ENCODE peak calls at places on chromosome 3, in ten cellular contexts. One of them, this sample, is unnamed. For H3K27me3 and H3K4me1, the result is how much of the 10 kb centered on the place peaks cover.

GRCh38 chr3:7407107-7407506 is 546.2 kb downstream of the GRM7 start:
- DNase-seq in lower lobe of right lung: no peak
- DNase-seq in tibial nerve: no peak
- DNase-seq in SJSA1: no peak
- DNase-seq in ovary: no peak
- DNase-seq in gastrocnemius medialis: no peak
- DNase-seq in Peyer's patch: no peak
- DNase-seq in right atrium auricular region: no peak
- DNase-seq in PC-3: no peak
- DNase-seq in effector memory CD4-positive, alpha-beta T cell: no peak
- DNase-seq in this sample: no peak

GRCh38 chr3:57164217-57164605 is 942 bp downstream of the IL17RD start:
- DNase-seq in lower lobe of right lung: peak
- DNase-seq in PC-3: no peak
- DNase-seq in ovary: peak
- DNase-seq in right atrium auricular region: peak
- DNase-seq in gastrocnemius medialis: no peak
- DNase-seq in SJSA1: no peak
- DNase-seq in Peyer's patch: no peak
- DNase-seq in effector memory CD4-positive, alpha-beta T cell: no peak
- DNase-seq in tibial nerve: no peak
- DNase-seq in this sample: no peak

GRCh38 chr3:138862924-138863775 is 28.4 kb upstream of the PIK3CB start:
- DNase-seq in effector memory CD4-positive, alpha-beta T cell: no peak
- DNase-seq in right atrium auricular region: no peak
- DNase-seq in tibial nerve: no peak
- DNase-seq in Peyer's patch: peak
- DNase-seq in PC-3: peak
- DNase-seq in lower lobe of right lung: no peak
- DNase-seq in ovary: peak
- DNase-seq in SJSA1: peak
- DNase-seq in gastrocnemius medialis: no peak
- DNase-seq in this sample: peak

GRCh38 chr3:52056521-52056967 is at the start of gene DUSP7:
- DNase-seq in PC-3: peak
- DNase-seq in tibial nerve: peak
- DNase-seq in gastrocnemius medialis: peak
- DNase-seq in right atrium auricular region: peak
- DNase-seq in SJSA1: peak
- DNase-seq in lower lobe of right lung: peak
- DNase-seq in effector memory CD4-positive, alpha-beta T cell: peak
- DNase-seq in ovary: peak
- DNase-seq in Peyer's patch: peak
- DNase-seq in this sample: peak

GRCh38 chr3:58581328-58582091 is 4.3 kb upstream of the FAM107A start:
- DNase-seq in ovary: no peak
- DNase-seq in SJSA1: no peak
- DNase-seq in lower lobe of right lung: no peak
- DNase-seq in Peyer's patch: no peak
- DNase-seq in effector memory CD4-positive, alpha-beta T cell: no peak
- DNase-seq in tibial nerve: no peak
- DNase-seq in PC-3: no peak
- DNase-seq in right atrium auricular region: no peak
- DNase-seq in gastrocnemius medialis: no peak
- DNase-seq in this sample: no peak

GRCh38 chr3:34263014-34263714 is 464.7 kb downstream of the PDCD6IP start:
- DNase-seq in Peyer's patch: no peak
- DNase-seq in gastrocnemius medialis: no peak
- DNase-seq in lower lobe of right lung: no peak
- DNase-seq in PC-3: no peak
- DNase-seq in SJSA1: no peak
- DNase-seq in effector memory CD4-positive, alpha-beta T cell: no peak
- DNase-seq in tibial nerve: no peak
- DNase-seq in right atrium auricular region: no peak
- DNase-seq in ovary: no peak
- DNase-seq in this sample: no peak

GRCh38 chr3:45035441-45036301 is 9.6 kb downstream of the CLEC3B start:
- DNase-seq in SJSA1: no peak
- DNase-seq in Peyer's patch: no peak
- DNase-seq in gastrocnemius medialis: no peak
- DNase-seq in PC-3: no peak
- DNase-seq in effector memory CD4-positive, alpha-beta T cell: no peak
- DNase-seq in tibial nerve: no peak
- DNase-seq in right atrium auricular region: no peak
- DNase-seq in ovary: peak
- DNase-seq in lower lobe of right lung: peak
- DNase-seq in this sample: no peak

GRCh38 chr3:82671466-82671865 is 910.0 kb upstream of the GBE1 start:
- DNase-seq in SJSA1: no peak
- DNase-seq in gastrocnemius medialis: no peak
- DNase-seq in right atrium auricular region: no peak
- DNase-seq in PC-3: no peak
- DNase-seq in tibial nerve: no peak
- DNase-seq in lower lobe of right lung: no peak
- DNase-seq in ovary: no peak
- DNase-seq in effector memory CD4-positive, alpha-beta T cell: no peak
- DNase-seq in Peyer's patch: no peak
- DNase-seq in this sample: no peak

GRCh38 chr3:152404976-152405375 is 136.2 kb downstream of the MBNL1 start:
- DNase-seq in PC-3: no peak
- DNase-seq in tibial nerve: no peak
- DNase-seq in SJSA1: no peak
- DNase-seq in ovary: no peak
- DNase-seq in Peyer's patch: no peak
- DNase-seq in gastrocnemius medialis: no peak
- DNase-seq in lower lobe of right lung: no peak
- DNase-seq in right atrium auricular region: no peak
- DNase-seq in effector memory CD4-positive, alpha-beta T cell: no peak
- DNase-seq in this sample: no peak
- H3K27me3 ChIP-seq in PC-3: under half
- H3K27me3 ChIP-seq in tibial nerve: under half
- H3K27me3 ChIP-seq in SJSA1: under half
- H3K27me3 ChIP-seq in ovary: under half
- H3K27me3 ChIP-seq in Peyer's patch: under half
- H3K27me3 ChIP-seq in gastrocnemius medialis: under half
- H3K27me3 ChIP-seq in lower lobe of right lung: under half
- H3K27me3 ChIP-seq in right atrium auricular region: under half
- H3K27me3 ChIP-seq in effector memory CD4-positive, alpha-beta T cell: under half
- H3K27me3 ChIP-seq in this sample: under half

DNA sequence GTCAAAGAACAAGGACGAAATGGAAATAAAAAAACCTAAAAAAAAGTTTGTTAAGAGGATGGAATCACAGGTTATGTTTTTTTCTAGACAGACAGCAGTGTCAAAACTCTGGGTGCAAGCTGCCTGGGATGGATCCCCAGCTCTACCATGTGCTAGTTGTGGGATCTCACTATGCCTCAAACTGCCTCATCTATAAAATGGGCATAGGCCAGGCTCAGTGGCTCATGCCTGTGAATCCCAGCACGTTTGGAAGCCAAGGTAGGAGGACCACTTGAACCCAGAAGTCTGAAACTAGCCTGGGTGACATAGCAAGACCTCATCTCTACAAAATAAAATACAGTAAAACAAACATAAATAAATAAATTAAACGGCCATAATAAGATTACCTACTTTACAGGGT is 4.6 kb downstream of the PLD1 start:
- DNase-seq in tibial nerve: no peak
- DNase-seq in SJSA1: no peak
- DNase-seq in right atrium auricular region: no peak
- DNase-seq in effector memory CD4-positive, alpha-beta T cell: no peak
- DNase-seq in PC-3: no peak
- DNase-seq in lower lobe of right lung: no peak
- DNase-seq in Peyer's patch: no peak
- DNase-seq in gastrocnemius medialis: no peak
- DNase-seq in ovary: no peak
- DNase-seq in this sample: no peak
- H3K4me1 ChIP-seq in tibial nerve: under half
- H3K4me1 ChIP-seq in SJSA1: half or more
- H3K4me1 ChIP-seq in right atrium auricular region: under half
- H3K4me1 ChIP-seq in effector memory CD4-positive, alpha-beta T cell: under half
- H3K4me1 ChIP-seq in PC-3: half or more
- H3K4me1 ChIP-seq in lower lobe of right lung: half or more
- H3K4me1 ChIP-seq in Peyer's patch: under half
- H3K4me1 ChIP-seq in gastrocnemius medialis: under half
- H3K4me1 ChIP-seq in ovary: under half
- H3K4me1 ChIP-seq in this sample: under half

DNA sequence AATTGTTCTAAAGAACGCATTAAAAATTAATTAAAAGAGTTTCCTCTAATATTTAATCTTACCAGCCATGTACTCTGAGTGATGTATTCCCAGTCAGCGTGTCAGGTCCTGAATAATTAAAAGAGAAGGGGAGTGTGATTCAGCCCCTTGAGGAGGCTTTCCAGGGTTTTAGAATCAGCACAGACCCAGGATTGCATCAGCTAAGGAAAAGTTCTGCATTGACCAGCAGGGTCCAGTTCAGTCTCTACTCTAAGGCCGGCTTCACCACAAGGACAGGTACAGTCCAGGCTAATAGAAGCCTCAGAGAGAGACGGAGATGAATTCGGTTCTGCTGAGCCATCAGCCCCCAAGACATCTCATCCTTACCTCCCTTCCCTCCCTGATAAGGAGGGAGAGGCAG is 499.5 kb upstream of the PROK2 start:
- DNase-seq in PC-3: no peak
- DNase-seq in SJSA1: no peak
- DNase-seq in ovary: no peak
- DNase-seq in gastrocnemius medialis: no peak
- DNase-seq in tibial nerve: no peak
- DNase-seq in effector memory CD4-positive, alpha-beta T cell: no peak
- DNase-seq in lower lobe of right lung: no peak
- DNase-seq in right atrium auricular region: no peak
- DNase-seq in Peyer's patch: no peak
- DNase-seq in this sample: no peak
- H3K27me3 ChIP-seq in PC-3: half or more
- H3K27me3 ChIP-seq in SJSA1: under half
- H3K27me3 ChIP-seq in ovary: under half
- H3K27me3 ChIP-seq in gastrocnemius medialis: under half
- H3K27me3 ChIP-seq in tibial nerve: under half
- H3K27me3 ChIP-seq in effector memory CD4-positive, alpha-beta T cell: under half
- H3K27me3 ChIP-seq in lower lobe of right lung: under half
- H3K27me3 ChIP-seq in right atrium auricular region: under half
- H3K27me3 ChIP-seq in Peyer's patch: under half
- H3K27me3 ChIP-seq in this sample: under half

GRCh38 chr3:98982336-98982735 is 80.8 kb upstream of the DCBLD2 start:
- DNase-seq in right atrium auricular region: no peak
- DNase-seq in lower lobe of right lung: no peak
- DNase-seq in tibial nerve: no peak
- DNase-seq in Peyer's patch: no peak
- DNase-seq in SJSA1: no peak
- DNase-seq in ovary: no peak
- DNase-seq in PC-3: peak
- DNase-seq in effector memory CD4-positive, alpha-beta T cell: no peak
- DNase-seq in gastrocnemius medialis: no peak
- DNase-seq in this sample: peak
- H3K4me1 ChIP-seq in right atrium auricular region: under half
- H3K4me1 ChIP-seq in lower lobe of right lung: under half
- H3K4me1 ChIP-seq in tibial nerve: under half
- H3K4me1 ChIP-seq in Peyer's patch: under half
- H3K4me1 ChIP-seq in SJSA1: under half
- H3K4me1 ChIP-seq in ovary: under half
- H3K4me1 ChIP-seq in PC-3: half or more
- H3K4me1 ChIP-seq in effector memory CD4-positive, alpha-beta T cell: under half
- H3K4me1 ChIP-seq in gastrocnemius medialis: under half
- H3K4me1 ChIP-seq in this sample: under half

GRCh38 chr3:128498127-128498626 is 5.2 kb upstream of the GATA2 start:
- DNase-seq in PC-3: no peak
- DNase-seq in ovary: no peak
- DNase-seq in tibial nerve: no peak
- DNase-seq in Peyer's patch: peak
- DNase-seq in SJSA1: peak
- DNase-seq in effector memory CD4-positive, alpha-beta T cell: no peak
- DNase-seq in right atrium auricular region: peak
- DNase-seq in gastrocnemius medialis: no peak
- DNase-seq in lower lobe of right lung: no peak
- DNase-seq in this sample: no peak
- H3K27me3 ChIP-seq in PC-3: under half
- H3K27me3 ChIP-seq in ovary: under half
- H3K27me3 ChIP-seq in tibial nerve: under half
- H3K27me3 ChIP-seq in Peyer's patch: under half
- H3K27me3 ChIP-seq in SJSA1: under half
- H3K27me3 ChIP-seq in effector memory CD4-positive, alpha-beta T cell: under half
- H3K27me3 ChIP-seq in right atrium auricular region: under half
- H3K27me3 ChIP-seq in gastrocnemius medialis: half or more
- H3K27me3 ChIP-seq in lower lobe of right lung: half or more
- H3K27me3 ChIP-seq in this sample: under half

GRCh38 chr3:101781166-101781565 is 2.2 kb downstream of the NXPE3 start:
- DNase-seq in tibial nerve: no peak
- DNase-seq in right atrium auricular region: no peak
- DNase-seq in ovary: no peak
- DNase-seq in SJSA1: peak
- DNase-seq in gastrocnemius medialis: no peak
- DNase-seq in PC-3: no peak
- DNase-seq in lower lobe of right lung: no peak
- DNase-seq in effector memory CD4-positive, alpha-beta T cell: no peak
- DNase-seq in Peyer's patch: no peak
- DNase-seq in this sample: peak
- H3K4me1 ChIP-seq in tibial nerve: under half
- H3K4me1 ChIP-seq in right atrium auricular region: under half
- H3K4me1 ChIP-seq in ovary: under half
- H3K4me1 ChIP-seq in SJSA1: under half
- H3K4me1 ChIP-seq in gastrocnemius medialis: under half
- H3K4me1 ChIP-seq in PC-3: under half
- H3K4me1 ChIP-seq in lower lobe of right lung: under half
- H3K4me1 ChIP-seq in effector memory CD4-positive, alpha-beta T cell: under half
- H3K4me1 ChIP-seq in Peyer's patch: under half
- H3K4me1 ChIP-seq in this sample: under half

GRCh38 chr3:10472877-10473440 is 32.4 kb downstream of the ATP2B2 start:
- DNase-seq in ovary: no peak
- DNase-seq in Peyer's patch: no peak
- DNase-seq in right atrium auricular region: no peak
- DNase-seq in gastrocnemius medialis: no peak
- DNase-seq in lower lobe of right lung: no peak
- DNase-seq in SJSA1: no peak
- DNase-seq in PC-3: no peak
- DNase-seq in effector memory CD4-positive, alpha-beta T cell: no peak
- DNase-seq in tibial nerve: no peak
- DNase-seq in this sample: no peak
- H3K27me3 ChIP-seq in ovary: under half
- H3K27me3 ChIP-seq in Peyer's patch: under half
- H3K27me3 ChIP-seq in right atrium auricular region: under half
- H3K27me3 ChIP-seq in gastrocnemius medialis: under half
- H3K27me3 ChIP-seq in lower lobe of right lung: under half
- H3K27me3 ChIP-seq in SJSA1: under half
- H3K27me3 ChIP-seq in PC-3: under half
- H3K27me3 ChIP-seq in effector memory CD4-positive, alpha-beta T cell: under half
- H3K27me3 ChIP-seq in tibial nerve: under half
- H3K27me3 ChIP-seq in this sample: under half

DNA sequence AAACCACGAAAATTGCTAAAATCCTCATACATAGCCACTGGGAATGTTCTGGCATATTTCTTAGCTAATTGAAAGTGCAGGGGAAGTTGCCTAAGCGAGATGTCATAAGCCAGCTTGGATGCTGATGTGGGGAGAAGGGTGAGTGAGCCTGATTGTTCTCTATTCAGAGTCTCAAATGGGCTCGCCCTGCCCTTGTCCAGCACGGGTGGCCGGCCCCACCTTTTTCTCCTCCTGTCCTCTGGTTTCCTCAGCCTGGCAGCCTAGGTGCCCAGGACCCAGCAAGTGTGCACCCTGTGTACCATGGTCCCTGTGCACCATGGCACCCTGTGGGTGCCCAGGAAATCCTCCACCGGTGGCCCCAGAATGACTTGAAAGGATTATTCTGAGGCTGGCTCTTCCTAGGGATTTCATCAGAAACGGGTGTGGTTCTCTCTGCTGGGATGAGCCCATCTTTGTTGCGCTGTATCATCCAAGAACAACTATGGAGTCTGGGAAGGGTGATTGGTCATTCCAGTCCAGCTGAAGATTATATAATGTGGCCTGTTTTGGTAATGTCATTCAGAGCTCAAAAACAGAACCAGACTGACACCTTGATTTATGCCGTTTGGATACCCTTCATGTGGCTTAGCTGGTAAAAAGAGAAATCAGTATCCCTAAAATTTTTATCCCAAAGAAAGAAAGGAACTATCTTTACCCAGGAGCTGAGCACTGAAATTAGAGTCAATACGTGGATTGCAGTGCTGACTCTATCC is 150.8 kb upstream of the BHLHE40 start:
- DNase-seq in lower lobe of right lung: peak
- DNase-seq in SJSA1: peak
- DNase-seq in ovary: no peak
- DNase-seq in effector memory CD4-positive, alpha-beta T cell: no peak
- DNase-seq in PC-3: no peak
- DNase-seq in Peyer's patch: no peak
- DNase-seq in tibial nerve: peak
- DNase-seq in right atrium auricular region: peak
- DNase-seq in gastrocnemius medialis: no peak
- DNase-seq in this sample: no peak
- H3K4me1 ChIP-seq in lower lobe of right lung: half or more
- H3K4me1 ChIP-seq in SJSA1: under half
- H3K4me1 ChIP-seq in ovary: under half
- H3K4me1 ChIP-seq in effector memory CD4-positive, alpha-beta T cell: half or more
- H3K4me1 ChIP-seq in PC-3: half or more
- H3K4me1 ChIP-seq in Peyer's patch: under half
- H3K4me1 ChIP-seq in tibial nerve: half or more
- H3K4me1 ChIP-seq in right atrium auricular region: under half
- H3K4me1 ChIP-seq in gastrocnemius medialis: under half
- H3K4me1 ChIP-seq in this sample: under half